ENCODE peak calls at places on chromosomes 13 and 19, in nine cellular contexts. V is RWPE1, O is sigmoid colon, H is colonic mucosa, S is lung, F is NB4, Y is vagina, Z is WERI-Rb-1, G is neural progenitor cell. U is an unnamed sample.

GRCh38 chr19:51777570-51778460 is 16.8 kb downstream of the FPR2 start:
- DNase-seq in Y (no peak), H (peak), Z (peak), S (peak), G (peak), F (peak), O (peak), V (peak), U (no peak)

GRCh38 chr13:93079294-93079693 is 147.3 kb upstream of the GPC6 start:
- DNase-seq in H (no peak), Y (no peak), G (no peak), V (no peak), S (no peak), Z (no peak), O (no peak), F (no peak), U (no peak)

GRCh38 chr13:110448230-110448629 is 113.3 kb downstream of the RAB20 start:
- DNase-seq in Y (no peak), O (no peak), G (no peak), H (no peak), F (no peak), S (no peak), V (peak), Z (no peak), U (no peak)

GRCh38 chr13:27372896-27373295 is 51.5 kb upstream of the GTF3A start:
- DNase-seq in Y (no peak), V (no peak), S (peak), Z (peak), G (peak), F (no peak), O (no peak), H (peak), U (no peak)

GRCh38 chr19:31249217-31249616 is 100.0 kb downstream of the TSHZ3 start:
- DNase-seq in F (no peak), Z (no peak), G (no peak), H (no peak), S (no peak), Y (no peak), O (no peak), V (no peak), U (no peak)

GRCh38 chr13:73952683-73953082 is 181.5 kb downstream of the KLF12 start:
- DNase-seq in Y (no peak), G (no peak), O (no peak), H (no peak), S (no peak), V (no peak), F (no peak), Z (no peak), U (no peak)

GRCh38 chr19:2186071-2186846 is 22.5 kb downstream of the DOT1L start:
- DNase-seq in G (peak), V (no peak), F (no peak), Z (no peak), O (peak), Y (no peak), H (peak), S (peak), U (peak)

GRCh38 chr13:38103851-38104250 is 234.3 kb upstream of the TRPC4 start:
- DNase-seq in H (no peak), V (no peak), S (no peak), O (no peak), G (no peak), Z (no peak), Y (no peak), F (no peak), U (no peak)

GRCh38 chr13:30676672-30677071 is 58.7 kb upstream of the ALOX5AP start:
- DNase-seq in F (peak), Y (no peak), G (no peak), H (no peak), S (no peak), V (no peak), O (no peak), Z (peak), U (no peak)

GRCh38 chr19:934865-935422 is 9.1 kb downstream of the ARID3A start:
- DNase-seq in O (peak), Z (no peak), S (peak), F (no peak), V (no peak), H (peak), G (no peak), Y (no peak), U (no peak)

GRCh38 chr19:5292843-5293606 is 47.6 kb downstream of the PTPRS start:
- DNase-seq in O (peak), V (peak), Z (peak), S (peak), F (peak), G (peak), H (peak), Y (no peak), U (peak)

GRCh38 chr13:114132419-114133121 is at the start of gene RASA3:
- DNase-seq in S (peak), Z (peak), F (peak), O (peak), G (peak), V (peak), H (peak), Y (no peak), U (peak)

GRCh38 chr13:101325423-101325822 is 90.9 kb downstream of the NALCN start:
- DNase-seq in Y (no peak), O (no peak), S (no peak), F (no peak), V (no peak), H (no peak), Z (peak), G (peak), U (no peak)

GRCh38 chr19:6091771-6092291 is 18.5 kb downstream of the RFX2 start:
- DNase-seq in V (no peak), H (peak), S (no peak), Y (no peak), G (no peak), O (no peak), Z (no peak), F (no peak), U (no peak)

GRCh38 chr13:33261426-33262068 is 24.0 kb downstream of the STARD13 start:
- DNase-seq in F (no peak), Z (no peak), O (no peak), G (no peak), V (no peak), S (no peak), Y (no peak), H (no peak), U (no peak)

GRCh38 chr13:98492335-98493034 is 84.4 kb downstream of the STK24 start:
- DNase-seq in V (no peak), Z (no peak), Y (no peak), F (no peak), H (no peak), O (no peak), G (peak), S (no peak), U (no peak)

GRCh38 chr19:3556423-3556977 is 886 bp downstream of the MFSD12 start:
- DNase-seq in Z (no peak), S (no peak), O (no peak), G (no peak), V (no peak), H (no peak), Y (no peak), F (no peak), U (no peak)

GRCh38 chr19:5341981-5342380 is 1.4 kb upstream of the PTPRS start:
- DNase-seq in Y (no peak), G (no peak), O (no peak), H (no peak), F (no peak), S (no peak), Z (no peak), V (no peak), U (no peak)

GRCh38 chr13:42384265-42384664 is 112.3 kb downstream of the AKAP11 start:
- DNase-seq in F (no peak), H (no peak), O (no peak), Y (no peak), S (no peak), G (no peak), V (peak), Z (no peak), U (no peak)

GRCh38 chr13:112481458-112481857 is 105.3 kb downstream of the SPACA7 start:
- DNase-seq in S (no peak), H (no peak), O (no peak), V (no peak), F (no peak), Y (no peak), G (no peak), Z (no peak), U (no peak)

GRCh38 chr13:27909378-27909777 is 10.4 kb upstream of the PDX1 start:
- DNase-seq in G (no peak), Z (no peak), V (no peak), S (no peak), H (no peak), Y (no peak), O (no peak), F (no peak), U (no peak)

GRCh38 chr13:38473305-38473704 is 123.7 kb downstream of the UFM1 start:
- DNase-seq in G (no peak), V (no peak), H (no peak), S (no peak), O (no peak), F (no peak), Y (no peak), Z (no peak), U (no peak)

GRCh38 chr13:88761145-88761544 is 1090.0 kb downstream of the SLITRK5 start:
- DNase-seq in F (no peak), S (no peak), H (no peak), O (no peak), V (no peak), Y (no peak), Z (no peak), G (no peak), U (no peak)

DNA sequence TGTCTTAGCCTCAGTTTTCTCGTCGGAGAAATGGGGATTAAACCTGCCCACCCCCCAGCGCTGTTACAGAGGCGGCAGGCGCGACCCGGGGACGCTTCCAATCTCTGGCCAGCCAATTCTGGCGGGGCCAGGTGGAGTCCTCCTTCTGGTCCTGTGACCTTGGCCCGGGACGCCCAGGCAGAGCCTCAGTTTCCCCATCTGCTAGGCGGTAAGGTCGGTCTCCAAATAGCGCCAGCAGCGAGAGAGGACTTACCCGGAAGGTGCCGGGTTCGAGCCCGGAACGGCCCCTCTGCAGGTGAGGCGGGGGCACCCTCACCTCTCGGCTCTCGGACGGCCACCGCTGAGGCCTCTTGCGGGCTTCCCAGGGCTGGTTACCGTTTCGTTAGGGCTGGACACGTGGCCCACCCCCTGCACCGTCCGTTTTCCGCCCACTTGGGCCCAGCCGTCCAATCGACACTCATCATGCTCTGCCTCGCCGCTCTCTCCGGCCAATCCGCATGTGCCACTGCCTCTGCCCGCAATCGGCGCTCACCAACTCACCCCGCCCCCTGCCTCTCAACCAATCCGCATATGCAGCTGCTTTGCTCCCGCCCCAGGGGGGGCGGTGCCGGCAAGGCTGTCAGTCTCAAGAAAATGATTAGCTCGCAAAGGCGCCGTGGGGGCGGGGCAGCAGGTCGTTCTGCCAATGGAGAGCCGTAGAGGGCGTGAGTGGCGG is at the start of gene ISOC2:
- DNase-seq in O (peak), Z (peak), S (peak), G (peak), F (peak), V (peak), Y (peak), H (peak), U (peak)
- TF ChIP-seq CTCF in O (no peak), Z (no peak), S (no peak), G (no peak), F (no peak), V (no peak), Y (no peak), H (no peak), U (no peak)

DNA sequence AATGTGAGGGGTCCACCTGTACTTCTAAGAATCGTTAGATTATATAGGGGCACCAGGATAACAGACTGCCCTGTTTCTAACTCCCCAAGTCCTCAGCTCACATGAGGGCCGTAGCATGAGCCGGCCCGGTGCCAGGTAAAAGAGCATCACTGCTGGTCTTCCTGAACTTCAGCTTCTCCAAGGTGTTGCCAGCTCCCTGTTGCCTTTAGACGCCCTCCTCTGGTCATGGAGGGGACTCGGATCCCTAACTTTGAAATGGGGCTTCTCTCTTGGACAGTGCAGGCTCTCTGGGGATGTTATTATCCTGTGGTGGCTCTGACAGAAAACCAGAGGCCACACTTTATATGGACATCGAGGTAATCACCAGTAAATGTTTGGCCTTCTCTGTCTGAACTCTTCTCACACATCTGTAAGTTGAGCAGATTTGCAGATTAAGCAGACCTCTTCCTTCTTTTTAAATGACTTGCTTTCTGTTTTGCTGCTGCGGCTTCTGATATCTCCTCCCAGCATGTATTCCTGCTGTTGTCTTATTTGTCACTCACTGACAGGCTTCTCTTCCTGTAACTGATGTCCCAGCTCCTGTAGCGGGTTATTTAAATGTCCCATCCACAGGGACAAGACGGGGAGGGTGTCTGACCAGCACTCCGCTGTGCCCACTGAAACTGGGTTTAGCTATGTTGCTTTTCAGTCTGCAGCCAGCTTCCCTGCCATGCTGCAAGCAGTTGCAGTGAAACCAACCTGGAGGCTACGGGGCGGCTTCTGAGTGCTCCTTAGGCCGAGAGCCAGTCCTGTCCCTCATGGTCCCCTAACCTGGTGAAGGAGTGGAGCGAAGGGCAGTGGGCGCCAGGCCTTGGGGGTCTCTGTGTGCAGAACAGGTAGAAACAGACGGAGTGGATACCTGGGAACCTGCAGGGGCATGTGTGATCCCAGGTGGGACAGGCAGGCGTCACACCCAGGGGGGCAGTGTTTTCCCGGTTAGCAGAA is 39.2 kb downstream of the TSSK6 start:
- DNase-seq in O (no peak), Z (peak), F (no peak), S (no peak), H (no peak), V (no peak), Y (no peak), G (peak), U (no peak)
- TF ChIP-seq CTCF in O (no peak), Z (peak), F (no peak), S (peak), H (no peak), V (no peak), Y (no peak), G (peak), U (peak)

GRCh38 chr19:18832331-18833140 is 777 bp downstream of the UPF1 start:
- DNase-seq in G (peak), V (peak), F (peak), Z (peak), H (peak), O (no peak), S (no peak), Y (no peak), U (no peak)
- TF ChIP-seq CTCF in G (peak), V (no peak), F (peak), Z (peak), H (no peak), O (no peak), S (no peak), Y (no peak), U (peak)

DNA sequence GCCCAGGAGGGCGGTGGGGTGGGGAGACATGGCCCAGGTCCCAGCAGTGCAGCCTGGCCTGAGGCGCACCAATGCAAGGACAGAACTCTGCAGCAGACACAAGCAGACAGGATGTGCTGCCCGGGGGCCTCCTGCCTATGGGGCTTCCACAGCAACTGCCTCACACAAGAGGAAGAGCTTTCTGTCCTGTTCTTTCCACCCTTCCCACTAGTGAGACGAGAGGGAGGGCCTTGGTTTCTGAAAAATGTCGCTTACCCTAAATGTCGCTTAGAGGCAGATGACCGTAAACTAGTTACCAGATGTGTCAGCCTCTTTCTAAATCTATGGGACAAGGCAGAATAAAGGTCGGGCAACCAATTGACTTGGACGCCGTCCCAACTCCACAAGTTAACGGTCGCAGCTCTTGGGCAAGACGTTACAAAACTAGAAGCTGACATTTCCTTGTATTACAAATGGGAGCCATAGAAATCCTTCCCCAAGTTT is at the start of gene LAIR1:
- DNase-seq in H (no peak), G (no peak), O (no peak), F (peak), Z (no peak), S (no peak), V (no peak), Y (no peak), U (no peak)
- TF ChIP-seq CTCF in H (no peak), G (no peak), O (no peak), F (no peak), Z (no peak), S (no peak), V (no peak), Y (no peak), U (no peak)

GRCh38 chr19:42068361-42068755 is 1.6 kb downstream of the GRIK5 start:
- DNase-seq in O (no peak), Y (no peak), G (no peak), Z (no peak), F (no peak), H (no peak), V (no peak), S (no peak), U (no peak)

GRCh38 chr19:42068756-42069571 is 1.0 kb downstream of the GRIK5 start:
- DNase-seq in S (no peak), G (peak), O (no peak), F (no peak), V (no peak), Y (no peak), Z (peak), H (no peak), U (no peak)

GRCh38 chr19:42066075-42066754 is 3.8 kb downstream of the GRIK5 start:
- DNase-seq in G (peak), O (no peak), V (peak), Y (no peak), S (no peak), F (no peak), H (no peak), Z (peak), U (no peak)

GRCh38 chr19:42065511-42065910 is 4.5 kb downstream of the GRIK5 start:
- DNase-seq in O (no peak), Y (no peak), G (no peak), F (no peak), H (no peak), V (no peak), Z (no peak), S (no peak), U (no peak)

DNA sequence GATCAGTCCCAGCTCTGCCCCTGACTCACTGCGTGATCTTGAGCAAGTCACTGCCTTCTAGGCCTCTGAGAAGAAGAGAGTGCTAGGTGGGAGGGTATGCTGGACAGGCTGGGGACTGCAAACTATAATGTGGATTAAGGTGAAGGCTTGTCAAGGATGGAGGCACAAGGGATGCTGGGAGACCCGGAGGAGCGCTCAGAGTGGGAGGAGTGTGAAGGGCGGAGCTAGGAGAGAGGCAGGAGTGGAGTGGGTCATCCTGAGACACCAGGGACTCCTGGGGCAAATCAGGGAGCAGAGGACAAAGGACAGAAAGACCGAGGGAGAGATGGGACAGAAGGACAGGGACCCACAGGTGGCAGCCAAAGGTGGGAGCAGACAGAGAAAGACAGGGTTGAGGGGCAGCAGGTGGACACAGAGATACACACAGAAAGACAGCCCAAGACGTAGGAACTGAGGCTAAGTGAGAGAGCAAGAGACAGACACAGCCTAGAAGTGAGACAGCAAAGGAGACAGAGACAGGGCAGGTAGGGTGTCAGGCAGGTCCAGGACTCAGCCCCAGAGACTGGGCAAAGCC is 2.6 kb downstream of the GRIK5 start:
- DNase-seq in O (no peak), H (no peak), V (no peak), Z (peak), S (no peak), G (no peak), F (no peak), Y (no peak), U (no peak)
- TF ChIP-seq CTCF in O (no peak), H (no peak), V (no peak), Z (no peak), S (no peak), G (no peak), F (no peak), Y (no peak), U (no peak)

GRCh38 chr19:11798391-11799296 is at the start of gene ZNF491:
- DNase-seq in Z (peak), O (peak), H (peak), Y (peak), F (peak), G (peak), V (peak), S (peak), U (peak)
- TF ChIP-seq CTCF in Z (peak), O (no peak), H (no peak), Y (no peak), F (peak), G (peak), V (peak), S (no peak), U (peak)

GRCh38 chr19:34237939-34238338 is 16.4 kb upstream of the GARRE1 start:
- DNase-seq in O (no peak), S (no peak), Y (no peak), V (no peak), G (no peak), H (no peak), F (no peak), Z (no peak), U (no peak)

GRCh38 chr19:34235425-34235940 is 18.9 kb upstream of the GARRE1 start:
- DNase-seq in S (no peak), V (no peak), Y (no peak), Z (no peak), H (no peak), O (no peak), F (no peak), G (no peak), U (no peak)

GRCh38 chr19:34236035-34236793 is 18.1 kb upstream of the GARRE1 start:
- DNase-seq in G (no peak), H (peak), Y (no peak), V (no peak), S (no peak), Z (no peak), F (no peak), O (no peak), U (no peak)

GRCh38 chr19:34241513-34242337 is 12.6 kb upstream of the GARRE1 start:
- DNase-seq in Y (no peak), H (peak), S (peak), Z (peak), F (peak), G (peak), V (no peak), O (no peak), U (no peak)

DNA sequence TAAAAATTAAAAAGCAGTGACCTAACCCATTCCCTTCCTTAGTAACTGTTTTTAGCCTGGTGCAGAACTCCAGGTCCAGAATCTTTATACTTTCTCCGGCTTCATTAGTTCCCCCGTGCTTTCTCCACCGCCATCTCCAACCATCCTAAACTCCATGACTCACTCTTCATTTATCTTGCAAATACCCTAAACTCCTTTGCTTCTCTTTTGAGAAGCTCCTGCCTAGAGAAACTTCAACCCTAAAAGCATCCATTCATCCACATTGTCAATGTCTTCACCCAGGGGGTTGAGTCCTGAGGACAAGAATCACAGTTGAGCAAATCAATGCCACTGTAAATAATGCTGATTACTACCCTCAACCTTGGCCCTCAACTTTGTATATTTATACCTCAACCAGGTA is 17.1 kb upstream of the GARRE1 start:
- DNase-seq in S (no peak), G (no peak), F (no peak), O (no peak), H (no peak), V (no peak), Y (no peak), Z (no peak), U (no peak)
- TF ChIP-seq CTCF in S (no peak), G (no peak), F (no peak), O (no peak), H (no peak), V (no peak), Y (no peak), Z (no peak), U (no peak)